ENCODE peak calls at places on chromosomes 2 and 18, in seven cellular contexts. E is H1, W is GM12878, G is K562, K is HCT116, N is SK-N-SH, D is HepG2. Y is an unnamed sample.

GRCh38 chr2:234488913-234489451 is 7.9 kb downstream of the ARL4C start:
- DNase-seq in E (no peak), W (peak; percentile 51), G (no peak), K (no peak), N (no peak), D (no peak), Y (no peak)

GRCh38 chr18:9526458-9526857 is 51.1 kb downstream of the RALBP1 start:
- DNase-seq in E (no peak), W (no peak), G (no peak), K (no peak), N (no peak), D (no peak), Y (no peak)

GRCh38 chr2:196849895-196850294 is 40.7 kb upstream of the C2orf66 start:
- DNase-seq in E (no peak), W (no peak), G (peak; percentile 5), K (no peak), N (peak; percentile 21), D (peak; percentile 14), Y (peak; percentile 11)

GRCh38 chr2:52404046-52404445 is 1363.6 kb upstream of the CHAC2 start:
- DNase-seq in E (no peak), W (no peak), G (no peak), K (no peak), N (no peak), D (no peak), Y (no peak)

GRCh38 chr2:186101603-186102002 is 363.0 kb downstream of the FSIP2 start:
- DNase-seq in E (no peak), W (no peak), G (no peak), K (no peak), N (no peak), D (no peak), Y (no peak)

GRCh38 chr18:47737198-47737830 is 193.1 kb downstream of the SMAD2 start:
- DNase-seq in E (peak; percentile 23), W (no peak), G (no peak), K (no peak), N (no peak), D (no peak), Y (no peak)

GRCh38 chr2:96427917-96428316 is 77.2 kb downstream of the NEURL3 start:
- DNase-seq in E (no peak), W (no peak), G (no peak), K (peak; percentile 90), N (no peak), D (peak; percentile 72), Y (no peak)

GRCh38 chr2:14220101-14220500 is 412.4 kb upstream of the LRATD1 start:
- DNase-seq in E (no peak), W (no peak), G (no peak), K (no peak), N (no peak), D (no peak), Y (no peak)

GRCh38 chr2:118875298-118875697 is 27.9 kb upstream of the EN1 start:
- DNase-seq in E (no peak), W (no peak), G (no peak), K (no peak), N (no peak), D (no peak), Y (no peak)

GRCh38 chr2:168698959-168699358 is 103.5 kb upstream of the NOSTRIN start:
- DNase-seq in E (no peak), W (no peak), G (no peak), K (no peak), N (no peak), D (no peak), Y (no peak)

GRCh38 chr2:215540646-215541045 is 104.8 kb upstream of the FN1 start:
- DNase-seq in E (no peak), W (no peak), G (no peak), K (no peak), N (no peak), D (no peak), Y (no peak)

GRCh38 chr2:216436369-216436768 is 24.1 kb downstream of the SMARCAL1 start:
- DNase-seq in E (no peak), W (no peak), G (no peak), K (no peak), N (no peak), D (no peak), Y (no peak)

GRCh38 chr2:9638532-9638931 is 7.7 kb upstream of the YWHAQ start:
- DNase-seq in E (no peak), W (no peak), G (peak; percentile 90), K (peak; percentile 22), N (peak; percentile 60), D (peak; percentile 62), Y (no peak)

GRCh38 chr18:13797157-13797611 is 26.8 kb upstream of the MC5R start:
- DNase-seq in E (no peak), W (no peak), G (no peak), K (no peak), N (no peak), D (peak; percentile 7), Y (no peak)

GRCh38 chr2:54673501-54673998 is 49.9 kb upstream of the EML6 start:
- DNase-seq in E (peak; percentile 45), W (no peak), G (no peak), K (no peak), N (no peak), D (no peak), Y (no peak)

GRCh38 chr2:56009758-56010534 is 86.4 kb upstream of the EFEMP1 start:
- DNase-seq in E (no peak), W (no peak), G (peak; percentile 21), K (peak; percentile 26), N (peak; percentile 24), D (peak; percentile 42), Y (no peak)

GRCh38 chr2:226088366-226088674 is 688.8 kb downstream of the NYAP2 start:
- DNase-seq in E (no peak), W (no peak), G (no peak), K (no peak), N (no peak), D (no peak), Y (no peak)

GRCh38 chr2:43084699-43085091 is 141.7 kb downstream of the ZFP36L2 start:
- DNase-seq in E (no peak), W (no peak), G (peak; percentile 27), K (no peak), N (no peak), D (no peak), Y (no peak)

DNA sequence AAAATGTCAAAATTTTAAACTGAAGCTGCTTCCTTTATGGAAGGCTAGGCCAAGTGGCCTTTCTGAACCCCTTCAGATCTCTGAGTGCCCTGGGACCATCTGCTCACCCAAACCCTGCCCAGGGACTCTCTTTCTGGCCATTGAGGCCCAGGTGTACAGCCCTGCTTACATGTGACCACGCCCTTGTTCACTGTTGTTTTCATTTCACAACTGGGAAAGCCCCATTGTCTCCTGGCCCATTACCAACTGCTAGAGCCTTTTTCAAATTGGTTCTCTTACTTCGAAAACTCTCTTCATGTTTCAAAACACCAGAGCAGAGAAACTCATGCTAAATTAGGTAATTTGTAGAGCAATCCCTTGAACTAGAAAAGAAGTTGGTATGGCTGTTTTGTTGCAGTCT is 219.5 kb upstream of the TANK start:
- DNase-seq in E (no peak), W (peak; percentile 4), G (no peak), K (no peak), N (no peak), D (no peak), Y (no peak)
- TF ChIP-seq JUND in E (no peak), W (no peak), G (no peak), K (no peak), N (no peak), D (no peak), Y (no peak)

DNA sequence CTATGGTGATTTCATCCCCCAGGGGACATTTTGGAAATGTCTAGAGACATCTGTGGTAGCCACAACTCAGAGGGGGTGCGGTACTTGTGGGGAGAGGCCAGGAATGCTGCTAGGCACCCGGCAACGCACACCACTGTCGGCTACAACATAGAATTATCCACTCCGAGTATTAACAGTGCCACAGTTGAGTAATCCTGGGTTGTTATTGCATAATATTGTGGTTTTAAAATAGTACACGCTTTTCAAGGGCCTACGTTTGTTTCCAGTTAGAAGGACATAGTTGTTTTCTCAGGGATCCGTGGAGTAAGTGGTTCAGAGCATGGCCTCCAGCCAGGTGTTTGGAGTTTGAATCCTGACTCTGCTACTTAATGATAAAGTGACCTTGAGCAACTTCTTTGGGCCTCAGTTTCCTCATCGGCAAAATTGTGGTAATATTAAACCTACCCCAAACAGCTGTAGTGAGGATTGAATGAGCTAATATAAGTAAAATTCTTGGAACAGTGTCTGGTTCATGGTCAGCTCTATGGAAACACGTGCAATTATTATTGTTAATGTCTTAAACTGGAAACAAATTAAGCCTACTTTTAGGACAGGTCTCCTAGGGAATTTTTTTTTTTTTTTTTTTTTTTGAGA is 24.5 kb downstream of the CYP27A1 start:
- DNase-seq in E (no peak), W (peak; percentile 32), G (no peak), K (no peak), N (no peak), D (peak; percentile 91), Y (no peak)
- TF ChIP-seq JUND in E (no peak), W (no peak), G (no peak), K (no peak), N (no peak), D (no peak), Y (no peak)

DNA sequence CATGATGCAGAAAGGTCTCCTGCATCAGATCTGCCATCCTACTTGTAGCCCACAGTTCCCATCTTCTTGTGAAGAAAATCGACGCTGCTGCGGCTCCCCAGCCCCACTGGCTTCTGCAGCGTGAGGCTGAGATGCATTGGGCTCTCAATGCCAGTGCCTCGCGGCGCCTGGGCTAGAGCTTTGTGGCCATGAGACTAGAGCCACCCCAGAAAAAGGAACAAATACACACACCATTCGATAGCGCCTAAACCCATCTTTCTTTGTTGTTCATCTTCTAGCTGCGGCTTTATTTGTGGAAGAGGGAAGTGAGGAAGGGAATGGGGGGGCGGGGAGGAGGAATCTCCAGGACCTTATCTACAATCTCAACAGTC is 2.7 kb downstream of the NOL4 start:
- DNase-seq in E (peak; percentile 58), W (no peak), G (no peak), K (no peak), N (peak; percentile 41), D (no peak), Y (no peak)
- TF ChIP-seq JUND in E (no peak), W (no peak), G (no peak), K (no peak), N (no peak), D (no peak), Y (no peak)

DNA sequence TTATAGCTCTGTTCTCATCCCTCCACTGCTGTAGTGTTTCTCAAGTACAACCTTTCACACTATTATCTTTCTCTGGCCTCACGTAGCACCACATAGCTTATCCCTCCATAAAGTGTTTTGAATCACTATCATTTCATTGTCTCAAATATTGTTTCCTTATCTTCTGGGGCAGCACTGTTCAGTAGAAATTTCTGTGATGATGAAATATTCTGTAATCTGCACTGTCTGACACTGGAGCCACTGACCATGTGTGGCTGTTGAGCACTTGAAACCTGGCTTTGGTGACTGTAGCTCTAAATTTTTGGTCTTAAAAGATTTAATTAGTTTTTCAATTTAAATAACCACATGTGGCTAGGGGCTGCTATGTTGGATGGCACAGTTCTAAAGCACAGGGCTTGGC is 78.9 kb downstream of the CPS1 start:
- DNase-seq in E (no peak), W (no peak), G (no peak), K (no peak), N (no peak), D (no peak), Y (no peak)
- TF ChIP-seq JUND in E (no peak), W (no peak), G (no peak), K (no peak), N (no peak), D (no peak), Y (no peak)